ENCODE peak calls at places on chromosome 2, in nine cellular contexts. B, L, T, G, H, F, O, U and Q are unnamed samples.

GRCh38 chr2:110716959-110717645 is 15.3 kb upstream of the ACOXL start:
- DNase-seq in B (no peak), L (peak), T (no peak), G (peak), H (peak), F (no peak), O (no peak), U (no peak), Q (no peak)

GRCh38 chr2:47777268-47777972 is 5.5 kb upstream of the MSH6 start:
- DNase-seq in B (no peak), L (no peak), T (no peak), G (no peak), H (no peak), F (no peak), O (no peak), U (no peak), Q (no peak)

GRCh38 chr2:86414996-86415395 is 26.2 kb upstream of the KDM3A start:
- DNase-seq in B (no peak), L (no peak), T (no peak), G (no peak), H (no peak), F (no peak), O (peak), U (no peak), Q (no peak)

GRCh38 chr2:27051902-27052645 is 606 bp downstream of the AGBL5 start:
- DNase-seq in B (no peak), L (no peak), T (peak), G (no peak), H (no peak), F (peak), O (no peak), U (no peak), Q (peak)

GRCh38 chr2:61463769-61464475 is 7.0 kb downstream of the USP34 start:
- DNase-seq in B (no peak), L (no peak), T (no peak), G (no peak), H (no peak), F (no peak), O (no peak), U (no peak), Q (no peak)

GRCh38 chr2:149648282-149649030 is 60.9 kb upstream of the MMADHC start:
- DNase-seq in B (peak), L (peak), T (no peak), G (peak), H (peak), F (no peak), O (no peak), U (peak), Q (no peak)

GRCh38 chr2:174333502-174334277 is 1.1 kb upstream of the SP9 start:
- DNase-seq in B (peak), L (no peak), T (no peak), G (no peak), H (no peak), F (no peak), O (peak), U (no peak), Q (peak)

GRCh38 chr2:191899442-191899841 is 52.6 kb upstream of the CAVIN2 start:
- DNase-seq in B (no peak), L (peak), T (no peak), G (peak), H (peak), F (no peak), O (no peak), U (peak), Q (no peak)

GRCh38 chr2:165469417-165469816 is at the start of gene CSRNP3:
- DNase-seq in B (peak), L (peak), T (peak), G (peak), H (peak), F (peak), O (peak), U (peak), Q (no peak)

GRCh38 chr2:216535454-216535995 is 36.9 kb downstream of the RPL37A start:
- DNase-seq in B (peak), L (peak), T (peak), G (peak), H (peak), F (peak), O (peak), U (peak), Q (no peak)

GRCh38 chr2:241502281-241502680 is 6.1 kb downstream of the STK25 start:
- DNase-seq in B (no peak), L (no peak), T (no peak), G (no peak), H (no peak), F (no peak), O (no peak), U (no peak), Q (no peak)

GRCh38 chr2:150476213-150476740 is 11.2 kb downstream of the RND3 start:
- DNase-seq in B (no peak), L (peak), T (no peak), G (peak), H (no peak), F (no peak), O (no peak), U (no peak), Q (no peak)

GRCh38 chr2:64866797-64867196 is 122.4 kb upstream of the SLC1A4 start:
- DNase-seq in B (no peak), L (peak), T (peak), G (peak), H (peak), F (no peak), O (no peak), U (peak), Q (no peak)

GRCh38 chr2:109255594-109255993 is 126.6 kb downstream of the SH3RF3 start:
- DNase-seq in B (no peak), L (no peak), T (no peak), G (no peak), H (no peak), F (no peak), O (no peak), U (no peak), Q (no peak)

GRCh38 chr2:115314157-115314556 is 871.7 kb downstream of the DPP10 start:
- DNase-seq in B (no peak), L (no peak), T (no peak), G (no peak), H (no peak), F (no peak), O (no peak), U (no peak), Q (no peak)

GRCh38 chr2:224847961-224848850 is 132.0 kb upstream of the CCDC195 start:
- DNase-seq in B (no peak), L (peak), T (no peak), G (peak), H (peak), F (peak), O (no peak), U (peak), Q (no peak)

GRCh38 chr2:220499281-220499680 is 871.9 kb downstream of the SLC4A3 start:
- DNase-seq in B (peak), L (peak), T (peak), G (peak), H (peak), F (no peak), O (no peak), U (peak), Q (no peak)

GRCh38 chr2:104664672-104665071 is 189.2 kb upstream of the POU3F3 start:
- DNase-seq in B (no peak), L (no peak), T (no peak), G (no peak), H (no peak), F (no peak), O (no peak), U (no peak), Q (no peak)

GRCh38 chr2:30255466-30256408 is 24.4 kb downstream of the LBH start:
- DNase-seq in B (no peak), L (no peak), T (no peak), G (no peak), H (no peak), F (no peak), O (no peak), U (no peak), Q (no peak)

GRCh38 chr2:177611310-177611886 is 218.8 kb downstream of the AGPS start:
- DNase-seq in B (no peak), L (no peak), T (no peak), G (no peak), H (no peak), F (no peak), O (no peak), U (no peak), Q (no peak)

GRCh38 chr2:239824051-239824694 is 201.0 kb downstream of the NDUFA10 start:
- DNase-seq in B (peak), L (no peak), T (no peak), G (peak), H (no peak), F (peak), O (peak), U (no peak), Q (no peak)

GRCh38 chr2:144748443-144748842 is 228.5 kb upstream of the ZEB2 start:
- DNase-seq in B (no peak), L (no peak), T (no peak), G (no peak), H (no peak), F (no peak), O (no peak), U (no peak), Q (no peak)

GRCh38 chr2:144751142-144751905 is 231.4 kb upstream of the ZEB2 start:
- DNase-seq in B (no peak), L (no peak), T (no peak), G (no peak), H (no peak), F (no peak), O (no peak), U (no peak), Q (no peak)

GRCh38 chr2:144749188-144749587 is 229.3 kb upstream of the ZEB2 start:
- DNase-seq in B (no peak), L (no peak), T (no peak), G (no peak), H (no peak), F (no peak), O (no peak), U (no peak), Q (no peak)

GRCh38 chr2:144747571-144747970 is 227.7 kb upstream of the ZEB2 start:
- DNase-seq in B (peak), L (no peak), T (no peak), G (no peak), H (no peak), F (no peak), O (peak), U (no peak), Q (no peak)

DNA sequence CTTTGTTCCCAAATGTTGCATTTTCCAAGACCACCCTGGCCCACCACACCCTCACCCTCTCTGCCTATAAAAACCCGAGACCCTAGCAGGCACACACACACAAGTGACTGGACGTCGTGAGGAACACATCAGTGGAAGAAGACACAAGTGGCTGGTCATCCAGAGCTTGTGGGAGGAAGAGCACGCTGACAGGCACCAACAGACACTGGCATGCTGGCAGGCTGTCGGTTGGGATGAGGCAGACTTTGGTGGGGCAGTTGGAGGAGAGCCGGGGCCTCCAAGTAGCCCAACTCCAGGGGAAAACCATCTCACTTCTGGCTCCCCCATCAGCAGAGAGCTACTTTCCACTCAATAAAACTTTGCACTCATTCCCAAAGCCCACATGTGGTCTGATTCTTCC is 225.5 kb upstream of the ZEB2 start:
- DNase-seq in B (no peak), L (no peak), T (no peak), G (no peak), H (no peak), F (no peak), O (no peak), U (no peak), Q (no peak)
- TF ChIP-seq CTCF in B (no peak), L (no peak), T (no peak), G (no peak), H (no peak), F (no peak), O (no peak), U (no peak), Q (no peak)

DNA sequence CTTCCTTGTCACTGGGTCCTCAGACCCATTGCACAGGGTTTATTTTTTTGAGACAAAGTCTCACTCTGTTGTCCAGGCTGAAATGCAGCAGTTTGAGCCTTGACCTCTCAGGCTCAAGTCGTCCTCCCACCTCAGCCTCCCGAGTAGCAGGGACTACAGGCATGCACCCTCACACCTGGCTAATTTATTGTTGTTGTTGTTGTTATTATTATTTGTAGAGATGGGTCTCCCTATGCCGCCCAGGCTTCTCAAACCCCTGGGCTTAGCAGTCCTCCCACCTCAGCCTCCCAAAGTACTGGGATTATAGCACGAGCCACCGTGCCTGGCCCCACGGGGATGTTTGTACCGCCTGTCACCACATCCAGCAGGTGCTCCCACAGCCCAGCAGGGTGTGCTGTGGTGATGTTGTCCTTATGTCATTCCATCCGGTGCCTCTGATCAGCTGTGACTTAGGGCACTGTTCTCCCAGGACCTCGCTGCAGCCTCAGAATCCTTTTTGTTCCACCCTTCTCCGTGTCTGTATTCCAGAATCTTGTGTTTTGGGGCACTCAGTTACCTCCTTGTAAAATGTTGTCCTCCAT is 182.3 kb downstream of the INO80D start:
- DNase-seq in B (peak), L (no peak), T (no peak), G (no peak), H (no peak), F (no peak), O (peak), U (no peak), Q (peak)
- TF ChIP-seq CTCF in B (peak), L (peak), T (peak), G (peak), H (peak), F (no peak), O (peak), U (peak), Q (no peak)

GRCh38 chr2:120204417-120204816 is 18.8 kb downstream of the TMEM185B start:
- DNase-seq in B (peak), L (no peak), T (no peak), G (no peak), H (no peak), F (no peak), O (no peak), U (no peak), Q (no peak)

GRCh38 chr2:120204022-120204405 is 19.2 kb downstream of the TMEM185B start:
- DNase-seq in B (peak), L (no peak), T (no peak), G (no peak), H (no peak), F (no peak), O (no peak), U (no peak), Q (no peak)

GRCh38 chr2:120203341-120204021 is 19.7 kb downstream of the TMEM185B start:
- DNase-seq in B (peak), L (no peak), T (no peak), G (no peak), H (no peak), F (no peak), O (no peak), U (no peak), Q (no peak)

GRCh38 chr2:120204945-120205670 is 18.1 kb downstream of the TMEM185B start:
- DNase-seq in B (no peak), L (no peak), T (no peak), G (no peak), H (no peak), F (no peak), O (no peak), U (no peak), Q (no peak)

DNA sequence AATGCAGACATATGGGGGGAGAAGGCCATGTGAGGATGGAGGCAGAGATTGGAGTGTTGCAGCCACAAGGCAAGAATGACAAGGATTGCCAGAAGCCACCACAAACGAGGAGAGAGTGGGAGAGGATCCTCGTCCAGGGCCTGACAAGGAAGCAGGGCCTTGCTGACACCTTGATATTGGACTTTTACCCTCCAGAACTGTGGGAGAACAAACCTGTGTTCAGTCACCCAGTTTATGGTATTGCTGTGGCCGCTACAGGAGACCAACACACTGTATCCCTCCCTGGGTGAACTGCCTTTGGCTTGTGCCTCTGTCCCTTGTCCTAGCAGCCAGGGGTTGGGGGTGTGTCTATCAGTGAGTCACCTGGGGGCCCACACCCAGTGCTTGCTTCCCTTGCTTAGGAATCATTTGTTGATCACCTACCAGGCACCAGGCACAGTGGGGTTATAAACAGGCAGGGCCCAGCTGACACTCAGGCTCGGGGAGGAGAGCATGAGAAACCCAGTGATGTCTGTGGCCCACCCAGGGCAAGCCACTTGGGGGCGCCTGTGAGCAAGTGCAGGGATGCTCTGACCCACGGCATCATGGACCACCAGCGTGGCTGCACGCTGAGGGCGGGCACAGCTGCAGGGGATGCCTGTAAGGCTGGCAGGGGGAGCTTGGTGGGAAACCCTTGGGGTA is 17.2 kb downstream of the TMEM185B start:
- DNase-seq in B (peak), L (no peak), T (peak), G (no peak), H (no peak), F (no peak), O (peak), U (no peak), Q (peak)
- TF ChIP-seq CTCF in B (peak), L (peak), T (peak), G (peak), H (peak), F (peak), O (peak), U (peak), Q (peak)

GRCh38 chr2:205716126-205716525 is 33.8 kb downstream of the NRP2 start:
- DNase-seq in B (peak), L (no peak), T (no peak), G (no peak), H (no peak), F (no peak), O (no peak), U (no peak), Q (no peak)
- TF ChIP-seq CTCF in B (peak), L (peak), T (no peak), G (peak), H (peak), F (no peak), O (no peak), U (peak), Q (no peak)

GRCh38 chr2:45712538-45712937 is 61.1 kb downstream of the PRKCE start:
- DNase-seq in B (peak), L (no peak), T (no peak), G (no peak), H (no peak), F (peak), O (no peak), U (no peak), Q (no peak)
- TF ChIP-seq CTCF in B (peak), L (no peak), T (no peak), G (no peak), H (no peak), F (no peak), O (no peak), U (no peak), Q (no peak)

GRCh38 chr2:43224131-43224570 is 2.3 kb downstream of the ZFP36L2 start:
- DNase-seq in B (peak), L (peak), T (peak), G (peak), H (peak), F (peak), O (peak), U (peak), Q (peak)
- TF ChIP-seq CTCF in B (peak), L (peak), T (peak), G (peak), H (peak), F (peak), O (peak), U (peak), Q (peak)